ENCODE peak calls at places on chromosomes 2 and 18, in ten cellular contexts. W is ovary; R is WERI-Rb-1; A is CD8-positive, alpha-beta T cell; E is upper lobe of right lung; L is spleen; D is gastrocnemius medialis; Q is cardiac muscle cell; P is left lung; M is pancreas. S is an unnamed sample.

GRCh38 chr18:60978338-60978737 is 354.9 kb upstream of the CDH20 start:
- DNase-seq in Q (peak; percentile 69), E (no peak), A (no peak), D (no peak), L (no peak), W (no peak), M (no peak), P (no peak), R (no peak), S (no peak)

GRCh38 chr2:232876071-232876977 is 6.3 kb downstream of the SNORC start:
- DNase-seq in D (no peak), W (peak; percentile 40), A (no peak), E (peak; percentile 60), M (no peak), P (no peak), R (peak; percentile 62), L (no peak), Q (no peak), S (no peak)

GRCh38 chr2:9594361-9595063 is 36.3 kb downstream of the YWHAQ start:
- DNase-seq in W (no peak), P (no peak), Q (peak; percentile 91), E (no peak), L (no peak), A (no peak), R (no peak), M (no peak), D (no peak), S (no peak)

GRCh38 chr2:67886423-67886822 is 176.4 kb downstream of the C1D start:
- DNase-seq in R (no peak), A (no peak), Q (no peak), D (no peak), E (no peak), M (no peak), L (no peak), P (no peak), W (no peak), S (no peak)

GRCh38 chr2:205734436-205734835 is 52.1 kb downstream of the NRP2 start:
- DNase-seq in M (no peak), Q (peak; percentile 94), W (peak; percentile 66), L (no peak), R (peak; percentile 59), P (no peak), A (no peak), D (peak; percentile 11), E (no peak), S (no peak)

GRCh38 chr2:31138037-31138962 is at the start of gene GALNT14:
- DNase-seq in L (peak; percentile 94), E (peak; percentile 79), Q (peak; percentile 39), D (no peak), P (peak; percentile 94), W (peak; percentile 44), A (peak; percentile 24), R (peak; percentile 87), M (peak; percentile 67), S (peak; percentile 37)

GRCh38 chr2:200444530-200444929 is 65.3 kb downstream of the KCTD18 start:
- DNase-seq in A (no peak), P (no peak), R (no peak), W (no peak), M (no peak), L (no peak), E (no peak), Q (no peak), D (no peak), S (no peak)

GRCh38 chr2:62768615-62769014 is 63.1 kb downstream of the EHBP1 start:
- DNase-seq in D (no peak), E (no peak), R (no peak), M (no peak), W (no peak), P (no peak), Q (no peak), L (no peak), A (no peak), S (no peak)

GRCh38 chr2:82848285-82848684 is 1610.8 kb downstream of the SUCLG1 start:
- DNase-seq in R (no peak), L (no peak), W (no peak), M (no peak), D (no peak), A (no peak), Q (no peak), E (no peak), P (peak; percentile 61), S (no peak)

GRCh38 chr2:64359892-64360657 is 93.9 kb upstream of the LGALSL start:
- DNase-seq in E (peak; percentile 73), M (peak; percentile 89), D (peak; percentile 50), W (peak; percentile 60), A (no peak), P (peak; percentile 85), Q (peak; percentile 91), R (no peak), L (no peak), S (no peak)

GRCh38 chr18:27656167-27656778 is 471.2 kb upstream of the CHST9 start:
- DNase-seq in P (no peak), D (no peak), Q (no peak), R (no peak), M (no peak), E (no peak), L (no peak), A (no peak), W (no peak), S (no peak)

GRCh38 chr2:38159621-38160020 is 83.7 kb upstream of the CYP1B1 start:
- DNase-seq in A (no peak), R (no peak), E (no peak), W (no peak), P (no peak), M (no peak), Q (peak; percentile 44), L (no peak), D (no peak), S (no peak)

GRCh38 chr2:38159171-38159570 is 83.2 kb upstream of the CYP1B1 start:
- DNase-seq in A (no peak), E (no peak), D (no peak), W (no peak), Q (no peak), P (no peak), R (no peak), M (no peak), L (no peak), S (no peak)

GRCh38 chr2:38158361-38159128 is 82.6 kb upstream of the CYP1B1 start:
- DNase-seq in D (no peak), Q (peak; percentile 78), A (no peak), P (no peak), W (peak; percentile 40), E (no peak), M (no peak), R (no peak), L (no peak), S (no peak)

GRCh38 chr2:38163006-38163405 is 87.1 kb upstream of the CYP1B1 start:
- DNase-seq in D (no peak), P (no peak), W (no peak), R (no peak), M (no peak), A (no peak), Q (no peak), E (no peak), L (no peak), S (no peak)

GRCh38 chr2:38160517-38160916 is 84.6 kb upstream of the CYP1B1 start:
- DNase-seq in L (no peak), A (no peak), M (no peak), Q (no peak), D (no peak), E (no peak), P (no peak), R (no peak), W (no peak), S (no peak)
- H3K27ac ChIP-seq in L (peak overlapping the region; percentile 72), A (no peak overlapping the region), M (no peak overlapping the region), Q (no peak overlapping the region), D (no peak overlapping the region), E (peak overlapping the region; percentile 44), P (no peak overlapping the region), R (no peak overlapping the region), W (peak overlapping the region; percentile 58), S (no peak overlapping the region)

GRCh38 chr18:26407721-26408601 is 140.4 kb downstream of the KCTD1 start:
- DNase-seq in A (no peak), M (no peak), E (no peak), D (no peak), W (no peak), Q (no peak), R (no peak), L (no peak), P (no peak), S (no peak)
- H3K4me3 ChIP-seq in A (no peak overlapping the region), M (no peak overlapping the region), E (no peak overlapping the region), D (no peak overlapping the region), W (no peak overlapping the region), Q (no peak overlapping the region), R (no peak overlapping the region), L (no peak overlapping the region), P (no peak overlapping the region), S (no peak overlapping the region)

DNA sequence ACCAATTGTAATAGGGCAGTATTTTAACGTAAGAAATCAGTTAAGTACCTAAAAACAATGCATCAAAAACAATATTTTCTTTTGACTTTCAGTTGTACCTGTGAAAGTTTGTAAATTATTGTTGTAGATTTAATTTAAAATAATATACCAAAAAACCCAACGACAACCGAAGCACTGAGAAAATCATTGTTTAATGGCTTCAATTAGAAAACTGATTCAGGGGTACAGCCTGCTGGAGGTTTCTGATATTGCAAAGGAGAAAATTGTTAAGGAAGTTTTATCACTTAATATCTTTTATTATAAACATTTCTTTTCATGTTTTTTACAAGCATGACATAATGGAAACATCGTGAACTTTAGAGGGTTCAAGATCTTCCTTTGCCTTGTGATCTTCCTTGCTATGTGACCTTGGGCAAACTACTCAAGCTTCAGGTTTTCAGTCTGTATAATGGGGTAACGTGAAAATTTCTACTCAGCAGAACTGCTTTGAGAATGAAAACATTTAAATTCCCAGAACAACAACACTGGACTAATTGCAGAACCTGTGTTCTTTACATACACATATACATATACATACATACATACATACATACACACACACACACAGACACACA is 76.3 kb upstream of the GLS start:
- DNase-seq in P (no peak), L (no peak), Q (peak; percentile 54), E (no peak), M (no peak), R (no peak), A (no peak), W (no peak), D (no peak), S (no peak)
- TF ChIP-seq CTCF in P (peak; percentile 46), L (peak; percentile 51), Q (peak; percentile 63), E (peak; percentile 73), M (peak; percentile 53), R (no peak), A (peak; percentile 72), W (peak; percentile 70), D (peak; percentile 49), S (peak; percentile 79)

DNA sequence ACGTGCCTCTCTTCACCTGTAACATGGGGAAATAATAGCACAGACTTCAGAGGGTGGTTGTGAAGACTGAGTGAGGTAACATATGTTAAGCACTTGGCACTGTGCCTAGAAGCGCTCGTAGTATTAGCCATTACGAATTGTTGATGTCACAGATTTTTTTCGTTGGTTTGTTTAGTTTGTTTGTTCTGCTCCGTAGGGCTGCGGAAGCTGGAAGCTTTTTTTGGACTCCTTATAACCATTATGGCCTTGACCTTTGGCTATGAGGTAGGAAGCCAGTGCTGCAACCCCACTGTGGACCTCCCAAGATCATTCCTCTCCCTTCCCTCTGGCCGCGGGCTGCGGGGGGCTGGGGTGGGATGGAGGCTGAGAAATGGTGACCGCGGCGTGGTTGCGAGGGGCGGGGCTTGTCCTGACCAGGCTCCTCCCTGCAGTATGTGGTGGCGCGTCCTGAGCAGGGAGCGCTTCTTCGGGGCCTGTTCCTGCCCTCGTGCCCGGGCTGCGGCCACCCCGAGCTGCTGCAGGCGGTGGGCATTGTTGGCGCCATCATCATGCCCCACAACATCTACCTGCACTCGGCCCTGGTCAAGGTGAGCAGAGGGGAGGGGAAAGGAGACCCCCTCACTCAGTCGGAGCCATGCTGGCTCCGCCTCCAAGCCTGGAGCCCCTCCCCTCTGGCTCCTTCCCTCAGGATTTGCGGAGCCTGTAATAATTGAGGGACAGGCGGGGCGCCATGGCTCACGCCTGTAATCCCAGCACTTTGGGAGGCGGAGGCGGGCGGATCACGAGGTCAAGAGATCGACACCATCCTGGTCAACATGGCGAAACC is 5.5 kb downstream of the SLC11A1 start:
- DNase-seq in L (peak; percentile 85), W (peak; percentile 86), P (peak; percentile 91), M (peak; percentile 79), A (peak; percentile 64), Q (peak; percentile 84), R (no peak), E (peak; percentile 91), D (no peak), S (no peak)
- H3K27ac ChIP-seq in L (peak overlapping the region; percentile 9), W (peak overlapping the region; percentile 29), P (peak overlapping the region; percentile 73), M (peak overlapping the region; percentile 47), A (no peak overlapping the region), Q (no peak overlapping the region), R (no peak overlapping the region), E (peak overlapping the region; percentile 75), D (peak overlapping the region; percentile 6), S (no peak overlapping the region)

S was measured in dorsolateral prefrontal cortex.